ENCODE peak calls at places on chromosomes 13 and 19, in eight cellular contexts. One of them, this sample, is unnamed.

GRCh38 chr13:42401376-42401775 is 129.4 kb downstream of the AKAP11 start:
- DNase-seq in HTR-8/SVneo: no peak
- DNase-seq in Caco-2: no peak
- DNase-seq in D341Med: no peak
- DNase-seq in IMR-90: no peak
- DNase-seq in right cardiac atrium: no peak
- DNase-seq in activated naive CD4-positive, alpha-beta T cell: no peak
- DNase-seq in non-pigmented ciliary epithelial cell: no peak
- DNase-seq in this sample: no peak

GRCh38 chr13:76019421-76020044 is 383.4 kb downstream of the LMO7 start:
- DNase-seq in HTR-8/SVneo: no peak
- DNase-seq in Caco-2: no peak
- DNase-seq in D341Med: peak; percentile 58
- DNase-seq in IMR-90: no peak
- DNase-seq in right cardiac atrium: peak; percentile 50
- DNase-seq in activated naive CD4-positive, alpha-beta T cell: no peak
- DNase-seq in non-pigmented ciliary epithelial cell: no peak
- DNase-seq in this sample: no peak

GRCh38 chr13:99265823-99266426 is 7.7 kb upstream of the GPR18 start:
- DNase-seq in HTR-8/SVneo: peak; percentile 28
- DNase-seq in Caco-2: no peak
- DNase-seq in D341Med: peak; percentile 51
- DNase-seq in IMR-90: peak; percentile 63
- DNase-seq in right cardiac atrium: no peak
- DNase-seq in activated naive CD4-positive, alpha-beta T cell: no peak
- DNase-seq in non-pigmented ciliary epithelial cell: no peak
- DNase-seq in this sample: peak; percentile 48

GRCh38 chr13:20405691-20406090 is 120.0 kb downstream of the CRYL1 start:
- DNase-seq in HTR-8/SVneo: no peak
- DNase-seq in Caco-2: no peak
- DNase-seq in D341Med: no peak
- DNase-seq in IMR-90: no peak
- DNase-seq in right cardiac atrium: no peak
- DNase-seq in activated naive CD4-positive, alpha-beta T cell: no peak
- DNase-seq in non-pigmented ciliary epithelial cell: no peak
- DNase-seq in this sample: no peak

GRCh38 chr19:55642153-55643002 is 1.1 kb upstream of the ZNF581 start:
- DNase-seq in HTR-8/SVneo: no peak
- DNase-seq in Caco-2: peak; percentile 53
- DNase-seq in D341Med: peak; percentile 53
- DNase-seq in IMR-90: no peak
- DNase-seq in right cardiac atrium: peak; percentile 79
- DNase-seq in activated naive CD4-positive, alpha-beta T cell: no peak
- DNase-seq in non-pigmented ciliary epithelial cell: no peak
- DNase-seq in this sample: no peak

GRCh38 chr13:111893607-111894443 is 173.1 kb upstream of the SOX1 start:
- DNase-seq in HTR-8/SVneo: no peak
- DNase-seq in Caco-2: no peak
- DNase-seq in D341Med: no peak
- DNase-seq in IMR-90: no peak
- DNase-seq in right cardiac atrium: no peak
- DNase-seq in activated naive CD4-positive, alpha-beta T cell: no peak
- DNase-seq in non-pigmented ciliary epithelial cell: no peak
- DNase-seq in this sample: no peak

GRCh38 chr13:51620165-51620983 is 36.1 kb downstream of the WDFY2 start:
- DNase-seq in HTR-8/SVneo: no peak
- DNase-seq in Caco-2: no peak
- DNase-seq in D341Med: no peak
- DNase-seq in IMR-90: no peak
- DNase-seq in right cardiac atrium: peak; percentile 61
- DNase-seq in activated naive CD4-positive, alpha-beta T cell: no peak
- DNase-seq in non-pigmented ciliary epithelial cell: no peak
- DNase-seq in this sample: no peak

GRCh38 chr13:113357529-113357928 is 6.4 kb downstream of the GRTP1 start:
- DNase-seq in HTR-8/SVneo: no peak
- DNase-seq in Caco-2: no peak
- DNase-seq in D341Med: no peak
- DNase-seq in IMR-90: peak; percentile 89
- DNase-seq in right cardiac atrium: no peak
- DNase-seq in activated naive CD4-positive, alpha-beta T cell: no peak
- DNase-seq in non-pigmented ciliary epithelial cell: peak; percentile 54
- DNase-seq in this sample: no peak

GRCh38 chr19:1572795-1573194 is 4.7 kb upstream of the MEX3D start:
- DNase-seq in HTR-8/SVneo: no peak
- DNase-seq in Caco-2: no peak
- DNase-seq in D341Med: no peak
- DNase-seq in IMR-90: no peak
- DNase-seq in right cardiac atrium: no peak
- DNase-seq in activated naive CD4-positive, alpha-beta T cell: no peak
- DNase-seq in non-pigmented ciliary epithelial cell: no peak
- DNase-seq in this sample: no peak

GRCh38 chr19:343451-343931 is 1.1 kb downstream of the MIER2 start:
- DNase-seq in HTR-8/SVneo: no peak
- DNase-seq in Caco-2: no peak
- DNase-seq in D341Med: no peak
- DNase-seq in IMR-90: no peak
- DNase-seq in right cardiac atrium: no peak
- DNase-seq in activated naive CD4-positive, alpha-beta T cell: no peak
- DNase-seq in non-pigmented ciliary epithelial cell: no peak
- DNase-seq in this sample: no peak

GRCh38 chr13:52846567-52847321 is 1.7 kb downstream of the PCDH8 start:
- DNase-seq in HTR-8/SVneo: no peak
- DNase-seq in Caco-2: no peak
- DNase-seq in D341Med: peak; percentile 51
- DNase-seq in IMR-90: peak; percentile 2
- DNase-seq in right cardiac atrium: peak; percentile 82
- DNase-seq in activated naive CD4-positive, alpha-beta T cell: no peak
- DNase-seq in non-pigmented ciliary epithelial cell: no peak
- DNase-seq in this sample: no peak

GRCh38 chr13:113360446-113360845 is 3.5 kb downstream of the GRTP1 start:
- DNase-seq in HTR-8/SVneo: no peak
- DNase-seq in Caco-2: no peak
- DNase-seq in D341Med: no peak
- DNase-seq in IMR-90: no peak
- DNase-seq in right cardiac atrium: no peak
- DNase-seq in activated naive CD4-positive, alpha-beta T cell: no peak
- DNase-seq in non-pigmented ciliary epithelial cell: no peak
- DNase-seq in this sample: no peak

GRCh38 chr13:50867641-50867952 is 24.1 kb upstream of the DLEU7 start:
- DNase-seq in HTR-8/SVneo: no peak
- DNase-seq in Caco-2: no peak
- DNase-seq in D341Med: no peak
- DNase-seq in IMR-90: no peak
- DNase-seq in right cardiac atrium: no peak
- DNase-seq in activated naive CD4-positive, alpha-beta T cell: no peak
- DNase-seq in non-pigmented ciliary epithelial cell: no peak
- DNase-seq in this sample: no peak

This sample was measured in amniotic stem cell.